ENCODE peak calls at places on chromosomes 2 and 18, in four cellular contexts. P, H, Q and R are unnamed samples.

GRCh38 chr2:17373041-17373440 is 145.2 kb downstream of the RAD51AP2 start:
- DNase-seq in P (no peak), H (no peak), Q (no peak), R (no peak)

GRCh38 chr2:71690876-71691275 is 237.5 kb downstream of the DYSF start:
- DNase-seq in P (no peak), H (no peak), Q (no peak), R (peak)

GRCh38 chr2:953975-954686 is 3.5 kb downstream of the SNTG2 start:
- DNase-seq in P (no peak), H (no peak), Q (no peak), R (peak)

GRCh38 chr2:36356199-36356989 is 816 bp downstream of the CRIM1 start:
- DNase-seq in P (no peak), H (peak), Q (peak), R (peak)

GRCh38 chr2:144071461-144071860 is 448.5 kb downstream of the ZEB2 start:
- DNase-seq in P (no peak), H (no peak), Q (no peak), R (no peak)

GRCh38 chr2:46294185-46294836 is 2.9 kb upstream of the EPAS1 start:
- DNase-seq in P (no peak), H (peak), Q (peak), R (peak)

GRCh38 chr2:12493031-12493513 is 223.7 kb upstream of the TRIB2 start:
- DNase-seq in P (peak), H (no peak), Q (no peak), R (peak)

GRCh38 chr18:56043691-56044090 is 455.7 kb upstream of the TCF4 start:
- DNase-seq in P (no peak), H (no peak), Q (peak), R (peak)

GRCh38 chr2:97728091-97728596 is 14.8 kb downstream of the ZAP70 start:
- DNase-seq in P (no peak), H (no peak), Q (no peak), R (no peak)

GRCh38 chr2:200350796-200351195 is 44.3 kb downstream of the SPATS2L start:
- DNase-seq in P (no peak), H (no peak), Q (no peak), R (no peak)

GRCh38 chr2:180653481-180653880 is 326.9 kb upstream of the UBE2E3 start:
- DNase-seq in P (no peak), H (no peak), Q (no peak), R (no peak)

GRCh38 chr2:30115141-30115980 is 31.4 kb upstream of the YPEL5 start:
- DNase-seq in P (peak), H (peak), Q (peak), R (peak)

GRCh38 chr2:16661536-16661935 is 4.1 kb downstream of the CYRIA start:
- DNase-seq in P (no peak), H (no peak), Q (no peak), R (no peak)

GRCh38 chr18:5527603-5528002 is 16.2 kb downstream of the EPB41L3 start:
- DNase-seq in P (peak), H (peak), Q (no peak), R (no peak)

GRCh38 chr2:25899404-25899925 is 21.2 kb upstream of the ASXL2 start:
- DNase-seq in P (no peak), H (no peak), Q (no peak), R (no peak)

GRCh38 chr18:75915941-75916640 is 488.6 kb upstream of the SMIM21 start:
- DNase-seq in P (no peak), H (no peak), Q (peak), R (peak)

GRCh38 chr2:119693967-119694366 is 15.0 kb downstream of the TMEM177 start:
- DNase-seq in P (no peak), H (no peak), Q (no peak), R (no peak)

GRCh38 chr2:216242365-216242764 is 129.9 kb downstream of the MARCHF4 start:
- DNase-seq in P (no peak), H (no peak), Q (no peak), R (peak)

GRCh38 chr2:154437104-154437503 is 261.4 kb upstream of the KCNJ3 start:
- DNase-seq in P (no peak), H (no peak), Q (no peak), R (no peak)

GRCh38 chr2:154443919-154444318 is 254.6 kb upstream of the KCNJ3 start:
- DNase-seq in P (no peak), H (no peak), Q (no peak), R (no peak)

GRCh38 chr2:154439156-154439555 is 259.3 kb upstream of the KCNJ3 start:
- DNase-seq in P (no peak), H (no peak), Q (no peak), R (no peak)
- TF ChIP-seq CTCF in P (peak), H (no peak), Q (no peak), R (peak)

GRCh38 chr18:27378396-27379094 is 193.4 kb upstream of the CHST9 start:
- DNase-seq in P (peak), H (no peak), Q (no peak), R (no peak)
- TF ChIP-seq CTCF in P (no peak), H (no peak), Q (no peak), R (no peak)

DNA sequence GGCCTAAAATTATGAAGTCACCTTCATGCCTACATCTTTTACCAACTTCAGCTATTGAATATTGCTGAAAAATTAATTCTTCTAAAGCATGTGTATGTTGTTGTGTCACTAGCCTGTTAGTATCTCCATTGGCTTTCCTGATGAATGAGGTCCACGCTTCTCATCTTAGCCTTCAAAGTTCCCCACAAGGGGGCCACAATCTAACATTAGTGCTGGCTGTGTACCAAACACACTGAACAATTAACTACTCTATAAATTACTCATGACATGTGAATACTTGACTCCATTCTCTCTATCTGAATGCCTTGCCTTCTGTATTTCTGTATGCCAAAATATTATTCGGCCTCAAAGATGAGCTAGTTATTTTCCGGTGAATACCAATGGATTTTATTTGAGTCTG is 208.7 kb upstream of the COL3A1 start:
- DNase-seq in P (no peak), H (no peak), Q (peak), R (peak)
- TF ChIP-seq CTCF in P (peak), H (no peak), Q (peak), R (peak)

GRCh38 chr2:69911985-69912563 is 2.8 kb upstream of the MXD1 start:
- DNase-seq in P (no peak), H (no peak), Q (no peak), R (no peak)
- TF ChIP-seq CTCF in P (peak), H (peak), Q (peak), R (peak)

GRCh38 chr2:237616373-237617304 is 10.7 kb upstream of the LRRFIP1 start:
- DNase-seq in P (no peak), H (no peak), Q (no peak), R (no peak)

GRCh38 chr2:237613679-237614078 is 13.7 kb upstream of the LRRFIP1 start:
- DNase-seq in P (no peak), H (no peak), Q (no peak), R (peak)

GRCh38 chr2:237612527-237613357 is 14.6 kb upstream of the LRRFIP1 start:
- DNase-seq in P (no peak), H (no peak), Q (no peak), R (peak)

GRCh38 chr2:237615631-237616249 is 11.6 kb upstream of the LRRFIP1 start:
- DNase-seq in P (no peak), H (no peak), Q (no peak), R (peak)

GRCh38 chr2:237614151-237614720 is 13.2 kb upstream of the LRRFIP1 start:
- DNase-seq in P (peak), H (no peak), Q (peak), R (peak)
- TF ChIP-seq CTCF in P (peak), H (no peak), Q (peak), R (peak)

DNA sequence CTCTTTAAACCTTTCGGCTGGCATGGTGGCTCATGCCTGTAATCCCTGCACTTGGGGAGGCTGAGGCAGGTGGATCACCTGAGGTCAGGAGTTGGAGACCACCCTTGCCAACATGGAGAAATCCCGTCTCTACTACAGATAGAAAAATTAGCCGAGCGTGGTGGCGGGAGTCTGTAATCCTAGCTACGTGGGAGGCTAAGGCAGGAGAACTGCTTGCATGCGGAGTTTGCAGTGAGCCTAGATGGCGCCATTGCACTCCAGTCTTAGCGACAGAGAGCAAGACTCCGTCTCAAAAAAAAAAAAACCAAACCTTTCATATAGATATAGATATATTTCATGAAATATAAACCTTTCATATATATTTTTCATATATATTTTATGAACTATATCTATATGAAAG is 864.7 kb downstream of the TRIB2 start:
- DNase-seq in P (no peak), H (no peak), Q (peak), R (peak)
- TF ChIP-seq CTCF in P (no peak), H (no peak), Q (peak), R (peak)

GRCh38 chr2:105888625-105889024 is 143.9 kb downstream of the NCK2 start:
- DNase-seq in P (no peak), H (no peak), Q (no peak), R (peak)
- TF ChIP-seq CTCF in P (peak), H (no peak), Q (no peak), R (peak)

GRCh38 chr2:40844353-40845277 is 392.7 kb upstream of the SLC8A1 start:
- DNase-seq in P (no peak), H (no peak), Q (peak), R (peak)
- TF ChIP-seq CTCF in P (no peak), H (no peak), Q (no peak), R (peak)

GRCh38 chr2:96241227-96241626 is 24.6 kb downstream of the TMEM127 start:
- DNase-seq in P (no peak), H (no peak), Q (peak), R (peak)
- TF ChIP-seq CTCF in P (no peak), H (no peak), Q (no peak), R (peak)